ENCODE peak calls at places on chromosomes 12 and 14, in ten cellular contexts. One of them, this sample, is unnamed.
A peak's percentile ranks its signal among the peaks of the same experiment; 100 is the strongest.

GRCh38 chr14:54591461-54592245 is 24.7 kb downstream of the SAMD4A start:
- DNase-seq in PC-9: no peak
- DNase-seq in AG10803: peak; percentile 53
- DNase-seq in left ventricle myocardium inferior: no peak
- DNase-seq in fibroblast of the aortic adventitia: no peak
- DNase-seq in endothelial cell of umbilical vein: no peak
- DNase-seq in heart right ventricle: no peak
- DNase-seq in cardiac fibroblast: no peak
- DNase-seq in A549: no peak
- DNase-seq in lower leg skin: no peak
- DNase-seq in this sample: no peak

GRCh38 chr12:116558280-116559079 is 701 bp upstream of the MAP1LC3B2 start:
- DNase-seq in AG10803: no peak
- DNase-seq in left ventricle myocardium inferior: no peak
- DNase-seq in heart right ventricle: no peak
- DNase-seq in fibroblast of the aortic adventitia: no peak
- DNase-seq in cardiac fibroblast: no peak
- DNase-seq in endothelial cell of umbilical vein: no peak
- DNase-seq in A549: no peak
- DNase-seq in lower leg skin: peak; percentile 25
- DNase-seq in PC-9: no peak
- DNase-seq in this sample: no peak

GRCh38 chr14:62691613-62692489 is 353.4 kb downstream of the KCNH5 start:
- DNase-seq in cardiac fibroblast: peak; percentile 92
- DNase-seq in endothelial cell of umbilical vein: peak; percentile 49
- DNase-seq in lower leg skin: no peak
- DNase-seq in AG10803: peak; percentile 56
- DNase-seq in fibroblast of the aortic adventitia: peak; percentile 87
- DNase-seq in left ventricle myocardium inferior: no peak
- DNase-seq in heart right ventricle: no peak
- DNase-seq in A549: peak; percentile 66
- DNase-seq in PC-9: peak; percentile 58
- DNase-seq in this sample: peak; percentile 69

GRCh38 chr12:34405286-34406227 is 383.3 kb downstream of the ALG10 start:
- DNase-seq in lower leg skin: peak; percentile 57
- DNase-seq in fibroblast of the aortic adventitia: no peak
- DNase-seq in cardiac fibroblast: no peak
- DNase-seq in left ventricle myocardium inferior: peak; percentile 8
- DNase-seq in A549: no peak
- DNase-seq in PC-9: peak; percentile 0
- DNase-seq in heart right ventricle: no peak
- DNase-seq in AG10803: no peak
- DNase-seq in endothelial cell of umbilical vein: no peak
- DNase-seq in this sample: no peak

GRCh38 chr12:96770239-96770780 is 136.7 kb upstream of the NEDD1 start:
- DNase-seq in heart right ventricle: no peak
- DNase-seq in endothelial cell of umbilical vein: no peak
- DNase-seq in AG10803: no peak
- DNase-seq in fibroblast of the aortic adventitia: no peak
- DNase-seq in lower leg skin: no peak
- DNase-seq in PC-9: no peak
- DNase-seq in cardiac fibroblast: no peak
- DNase-seq in left ventricle myocardium inferior: no peak
- DNase-seq in A549: no peak
- DNase-seq in this sample: peak; percentile 22

GRCh38 chr14:105088812-105089745 is 23.8 kb upstream of the GPR132 start:
- DNase-seq in fibroblast of the aortic adventitia: peak; percentile 16
- DNase-seq in endothelial cell of umbilical vein: no peak
- DNase-seq in heart right ventricle: no peak
- DNase-seq in AG10803: no peak
- DNase-seq in left ventricle myocardium inferior: no peak
- DNase-seq in lower leg skin: no peak
- DNase-seq in PC-9: no peak
- DNase-seq in A549: no peak
- DNase-seq in cardiac fibroblast: no peak
- DNase-seq in this sample: no peak

GRCh38 chr12:94761559-94761958 is 111.2 kb upstream of the TMCC3 start:
- DNase-seq in A549: peak; percentile 64
- DNase-seq in fibroblast of the aortic adventitia: peak; percentile 85
- DNase-seq in lower leg skin: no peak
- DNase-seq in endothelial cell of umbilical vein: peak; percentile 94
- DNase-seq in cardiac fibroblast: peak; percentile 86
- DNase-seq in left ventricle myocardium inferior: no peak
- DNase-seq in PC-9: peak; percentile 52
- DNase-seq in AG10803: peak; percentile 68
- DNase-seq in heart right ventricle: no peak
- DNase-seq in this sample: no peak

GRCh38 chr12:59182191-59182590 is 261.9 kb upstream of the LRIG3 start:
- DNase-seq in heart right ventricle: no peak
- DNase-seq in cardiac fibroblast: no peak
- DNase-seq in left ventricle myocardium inferior: no peak
- DNase-seq in endothelial cell of umbilical vein: no peak
- DNase-seq in A549: no peak
- DNase-seq in lower leg skin: no peak
- DNase-seq in AG10803: no peak
- DNase-seq in PC-9: no peak
- DNase-seq in fibroblast of the aortic adventitia: no peak
- DNase-seq in this sample: no peak

GRCh38 chr14:100371773-100372172 is 48.6 kb downstream of the SLC25A47 start:
- DNase-seq in endothelial cell of umbilical vein: no peak
- DNase-seq in fibroblast of the aortic adventitia: no peak
- DNase-seq in lower leg skin: no peak
- DNase-seq in AG10803: no peak
- DNase-seq in heart right ventricle: no peak
- DNase-seq in A549: no peak
- DNase-seq in cardiac fibroblast: no peak
- DNase-seq in PC-9: no peak
- DNase-seq in left ventricle myocardium inferior: no peak
- DNase-seq in this sample: no peak

GRCh38 chr14:89618309-89618708 is 201.3 kb upstream of the FOXN3 start:
- DNase-seq in left ventricle myocardium inferior: no peak
- DNase-seq in lower leg skin: no peak
- DNase-seq in fibroblast of the aortic adventitia: peak; percentile 40
- DNase-seq in PC-9: no peak
- DNase-seq in heart right ventricle: no peak
- DNase-seq in endothelial cell of umbilical vein: peak; percentile 50
- DNase-seq in A549: no peak
- DNase-seq in AG10803: peak; percentile 47
- DNase-seq in cardiac fibroblast: peak; percentile 39
- DNase-seq in this sample: no peak

GRCh38 chr12:108308432-108308831 is 30.7 kb downstream of the CMKLR1 start:
- DNase-seq in heart right ventricle: peak; percentile 32
- DNase-seq in cardiac fibroblast: no peak
- DNase-seq in lower leg skin: no peak
- DNase-seq in PC-9: no peak
- DNase-seq in fibroblast of the aortic adventitia: no peak
- DNase-seq in left ventricle myocardium inferior: no peak
- DNase-seq in endothelial cell of umbilical vein: no peak
- DNase-seq in AG10803: peak; percentile 38
- DNase-seq in A549: no peak
- DNase-seq in this sample: no peak

GRCh38 chr12:6277982-6278438 is 32.5 kb upstream of the PLEKHG6 start:
- DNase-seq in heart right ventricle: no peak
- DNase-seq in lower leg skin: no peak
- DNase-seq in fibroblast of the aortic adventitia: no peak
- DNase-seq in A549: no peak
- DNase-seq in PC-9: peak; percentile 87
- DNase-seq in cardiac fibroblast: no peak
- DNase-seq in endothelial cell of umbilical vein: no peak
- DNase-seq in left ventricle myocardium inferior: peak; percentile 21
- DNase-seq in AG10803: no peak
- DNase-seq in this sample: peak; percentile 88

GRCh38 chr14:69895109-69895508 is 15.9 kb downstream of the SMOC1 start:
- DNase-seq in A549: no peak
- DNase-seq in heart right ventricle: no peak
- DNase-seq in fibroblast of the aortic adventitia: no peak
- DNase-seq in AG10803: peak; percentile 2
- DNase-seq in lower leg skin: no peak
- DNase-seq in PC-9: no peak
- DNase-seq in left ventricle myocardium inferior: no peak
- DNase-seq in endothelial cell of umbilical vein: no peak
- DNase-seq in cardiac fibroblast: no peak
- DNase-seq in this sample: no peak

GRCh38 chr12:52496590-52497071 is 3.6 kb upstream of the KRT6A start:
- DNase-seq in left ventricle myocardium inferior: no peak
- DNase-seq in AG10803: peak; percentile 87
- DNase-seq in lower leg skin: peak; percentile 86
- DNase-seq in heart right ventricle: no peak
- DNase-seq in A549: peak; percentile 51
- DNase-seq in cardiac fibroblast: peak; percentile 69
- DNase-seq in fibroblast of the aortic adventitia: peak; percentile 59
- DNase-seq in endothelial cell of umbilical vein: no peak
- DNase-seq in PC-9: peak; percentile 80
- DNase-seq in this sample: no peak

DNA sequence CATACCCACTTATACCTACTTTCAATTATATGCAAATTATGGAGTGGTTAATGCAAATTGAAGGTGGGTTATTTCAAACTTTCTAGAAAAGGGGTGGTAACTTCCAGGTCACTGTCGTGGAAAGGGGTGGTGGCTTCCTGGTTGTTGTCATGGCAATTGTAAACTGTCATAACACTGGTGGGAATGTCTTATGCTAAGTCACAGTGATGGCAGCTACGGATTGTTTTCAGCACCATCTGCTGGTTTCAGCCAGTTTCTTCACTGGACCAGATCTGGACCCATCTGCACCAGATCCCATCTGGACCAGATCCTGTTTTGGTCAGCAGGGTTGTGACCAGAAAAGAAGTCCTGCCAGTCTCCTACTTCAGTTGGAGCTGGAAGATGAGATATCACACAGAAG is 1469.3 kb downstream of the AACS start:
- DNase-seq in PC-9: no peak
- DNase-seq in heart right ventricle: no peak
- DNase-seq in left ventricle myocardium inferior: no peak
- DNase-seq in lower leg skin: no peak
- DNase-seq in endothelial cell of umbilical vein: no peak
- DNase-seq in fibroblast of the aortic adventitia: peak; percentile 52
- DNase-seq in cardiac fibroblast: no peak
- DNase-seq in A549: no peak
- DNase-seq in AG10803: no peak
- DNase-seq in this sample: no peak
- H3K4me3 ChIP-seq in PC-9: no peak overlapping the region
- H3K4me3 ChIP-seq in heart right ventricle: no peak overlapping the region
- H3K4me3 ChIP-seq in left ventricle myocardium inferior: no peak overlapping the region
- H3K4me3 ChIP-seq in lower leg skin: no peak overlapping the region
- H3K4me3 ChIP-seq in endothelial cell of umbilical vein: no peak overlapping the region
- H3K4me3 ChIP-seq in fibroblast of the aortic adventitia: no peak overlapping the region
- H3K4me3 ChIP-seq in cardiac fibroblast: no peak overlapping the region
- H3K4me3 ChIP-seq in A549: no peak overlapping the region
- H3K4me3 ChIP-seq in AG10803: no peak overlapping the region
- H3K4me3 ChIP-seq in this sample: no peak overlapping the region

GRCh38 chr14:95011449-95012020 is 145.8 kb downstream of the DICER1 start:
- DNase-seq in A549: no peak
- DNase-seq in AG10803: no peak
- DNase-seq in lower leg skin: no peak
- DNase-seq in endothelial cell of umbilical vein: no peak
- DNase-seq in cardiac fibroblast: no peak
- DNase-seq in PC-9: no peak
- DNase-seq in left ventricle myocardium inferior: no peak
- DNase-seq in heart right ventricle: no peak
- DNase-seq in fibroblast of the aortic adventitia: no peak
- DNase-seq in this sample: no peak
- TF ChIP-seq CTCF in A549: no peak
- TF ChIP-seq CTCF in AG10803: no peak
- TF ChIP-seq CTCF in lower leg skin: no peak
- TF ChIP-seq CTCF in endothelial cell of umbilical vein: no peak
- TF ChIP-seq CTCF in cardiac fibroblast: no peak
- TF ChIP-seq CTCF in PC-9: no peak
- TF ChIP-seq CTCF in left ventricle myocardium inferior: no peak
- TF ChIP-seq CTCF in heart right ventricle: no peak
- TF ChIP-seq CTCF in fibroblast of the aortic adventitia: no peak
- TF ChIP-seq CTCF in this sample: no peak

GRCh38 chr12:66799548-66799947 is 120.7 kb upstream of the GRIP1 start:
- DNase-seq in cardiac fibroblast: no peak
- DNase-seq in PC-9: no peak
- DNase-seq in left ventricle myocardium inferior: no peak
- DNase-seq in endothelial cell of umbilical vein: no peak
- DNase-seq in A549: no peak
- DNase-seq in heart right ventricle: no peak
- DNase-seq in fibroblast of the aortic adventitia: no peak
- DNase-seq in AG10803: no peak
- DNase-seq in lower leg skin: no peak
- DNase-seq in this sample: no peak

GRCh38 chr12:66804555-66804954 is 125.7 kb upstream of the GRIP1 start:
- DNase-seq in heart right ventricle: no peak
- DNase-seq in endothelial cell of umbilical vein: no peak
- DNase-seq in PC-9: no peak
- DNase-seq in AG10803: no peak
- DNase-seq in A549: no peak
- DNase-seq in left ventricle myocardium inferior: no peak
- DNase-seq in fibroblast of the aortic adventitia: no peak
- DNase-seq in lower leg skin: no peak
- DNase-seq in cardiac fibroblast: no peak
- DNase-seq in this sample: no peak

DNA sequence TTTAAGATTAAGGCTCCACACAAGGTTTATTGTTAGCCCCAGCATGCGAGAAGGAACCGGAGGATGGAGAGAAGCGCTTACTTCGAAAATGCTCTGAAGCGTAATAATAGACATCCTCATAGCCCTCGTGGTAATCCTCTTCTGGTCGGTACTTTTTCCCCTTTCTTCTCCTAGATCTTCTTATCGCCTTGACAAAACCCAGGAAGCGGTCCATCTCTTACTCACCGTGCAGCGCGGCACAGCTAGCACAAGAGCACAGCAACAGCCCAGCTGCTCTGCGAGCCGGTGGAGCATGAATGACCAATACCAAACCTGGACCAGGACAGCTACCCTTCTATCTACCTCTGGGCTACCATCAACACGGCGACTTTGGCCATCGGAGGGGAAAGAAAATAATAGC is 125.1 kb upstream of the GRIP1 start:
- DNase-seq in endothelial cell of umbilical vein: no peak
- DNase-seq in cardiac fibroblast: no peak
- DNase-seq in heart right ventricle: no peak
- DNase-seq in fibroblast of the aortic adventitia: no peak
- DNase-seq in AG10803: no peak
- DNase-seq in PC-9: no peak
- DNase-seq in left ventricle myocardium inferior: no peak
- DNase-seq in A549: no peak
- DNase-seq in lower leg skin: no peak
- DNase-seq in this sample: no peak
- H3K4me3 ChIP-seq in endothelial cell of umbilical vein: no peak overlapping the region
- H3K4me3 ChIP-seq in cardiac fibroblast: no peak overlapping the region
- H3K4me3 ChIP-seq in heart right ventricle: no peak overlapping the region
- H3K4me3 ChIP-seq in fibroblast of the aortic adventitia: no peak overlapping the region
- H3K4me3 ChIP-seq in AG10803: no peak overlapping the region
- H3K4me3 ChIP-seq in PC-9: no peak overlapping the region
- H3K4me3 ChIP-seq in left ventricle myocardium inferior: no peak overlapping the region
- H3K4me3 ChIP-seq in A549: no peak overlapping the region
- H3K4me3 ChIP-seq in lower leg skin: no peak overlapping the region
- H3K4me3 ChIP-seq in this sample: no peak overlapping the region

DNA sequence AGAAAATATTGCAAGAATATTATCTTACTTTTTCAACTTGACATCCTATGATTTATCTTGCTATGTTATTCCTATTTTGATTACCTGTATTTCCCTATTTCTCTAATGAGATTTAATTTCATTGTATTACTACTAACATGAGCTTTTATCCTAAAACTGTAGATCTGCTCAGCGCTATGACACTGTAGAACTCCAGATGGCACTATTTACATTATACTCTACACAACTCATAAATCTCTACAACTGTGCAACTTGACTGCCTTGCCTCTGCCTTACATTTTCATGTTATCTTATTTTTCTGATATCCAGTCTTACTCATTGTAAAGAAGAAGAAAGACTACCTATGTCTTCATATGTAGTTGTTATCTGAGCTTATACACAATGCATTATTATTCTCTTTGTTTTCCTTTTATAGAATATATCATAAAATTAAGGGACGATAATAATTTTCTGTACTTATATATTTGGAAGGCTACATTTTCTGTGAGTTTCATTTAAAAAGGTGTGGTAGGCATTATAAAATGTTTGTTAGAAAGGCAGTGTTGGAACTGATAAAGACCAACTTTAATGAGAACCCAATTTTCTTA is 24.1 kb downstream of the NUP37 start:
- DNase-seq in endothelial cell of umbilical vein: peak; percentile 50
- DNase-seq in AG10803: peak; percentile 25
- DNase-seq in heart right ventricle: no peak
- DNase-seq in cardiac fibroblast: peak; percentile 65
- DNase-seq in A549: peak; percentile 6
- DNase-seq in fibroblast of the aortic adventitia: peak; percentile 57
- DNase-seq in lower leg skin: no peak
- DNase-seq in PC-9: no peak
- DNase-seq in left ventricle myocardium inferior: no peak
- DNase-seq in this sample: no peak
- TF ChIP-seq CTCF in endothelial cell of umbilical vein: peak; percentile 31
- TF ChIP-seq CTCF in AG10803: peak; percentile 46
- TF ChIP-seq CTCF in heart right ventricle: no peak
- TF ChIP-seq CTCF in cardiac fibroblast: peak; percentile 41
- TF ChIP-seq CTCF in A549: peak; percentile 65
- TF ChIP-seq CTCF in fibroblast of the aortic adventitia: peak; percentile 57
- TF ChIP-seq CTCF in lower leg skin: no peak
- TF ChIP-seq CTCF in PC-9: peak; percentile 65
- TF ChIP-seq CTCF in left ventricle myocardium inferior: peak; percentile 40
- TF ChIP-seq CTCF in this sample: peak; percentile 62

This sample was measured in LNCaP clone FGC.